ENCODE peak calls at places on chromosomes 16 and 17, in ten cellular contexts. One of them, this sample, is unnamed.

GRCh38 chr17:76506408-76507328 is 5.4 kb upstream of the RHBDF2 start:
- DNase-seq in breast epithelium: peak
- DNase-seq in psoas muscle: peak
- DNase-seq in hepatocyte: peak
- DNase-seq in dorsolateral prefrontal cortex: peak
- DNase-seq in A549: peak
- DNase-seq in astrocyte: no peak
- DNase-seq in IMR-90: peak
- DNase-seq in fibroblast of lung: peak
- DNase-seq in neural progenitor cell: peak
- DNase-seq in this sample: peak

GRCh38 chr16:3118204-3118790 is 5.9 kb downstream of the ZNF205 start:
- DNase-seq in breast epithelium: no peak
- DNase-seq in psoas muscle: no peak
- DNase-seq in hepatocyte: no peak
- DNase-seq in dorsolateral prefrontal cortex: no peak
- DNase-seq in A549: no peak
- DNase-seq in astrocyte: no peak
- DNase-seq in IMR-90: no peak
- DNase-seq in fibroblast of lung: no peak
- DNase-seq in neural progenitor cell: no peak
- DNase-seq in this sample: no peak

GRCh38 chr17:17900615-17901520 is 64.1 kb upstream of the SREBF1 start:
- DNase-seq in breast epithelium: peak
- DNase-seq in psoas muscle: peak
- DNase-seq in hepatocyte: peak
- DNase-seq in dorsolateral prefrontal cortex: peak
- DNase-seq in A549: peak
- DNase-seq in astrocyte: peak
- DNase-seq in IMR-90: peak
- DNase-seq in fibroblast of lung: peak
- DNase-seq in neural progenitor cell: no peak
- DNase-seq in this sample: peak

GRCh38 chr17:69056179-69056823 is 4.4 kb downstream of the ABCA9 start:
- DNase-seq in breast epithelium: no peak
- DNase-seq in psoas muscle: no peak
- DNase-seq in hepatocyte: no peak
- DNase-seq in dorsolateral prefrontal cortex: no peak
- DNase-seq in A549: no peak
- DNase-seq in astrocyte: no peak
- DNase-seq in IMR-90: no peak
- DNase-seq in fibroblast of lung: no peak
- DNase-seq in neural progenitor cell: no peak
- DNase-seq in this sample: no peak

GRCh38 chr17:66786101-66786500 is 48.8 kb upstream of the CACNG5 start:
- DNase-seq in breast epithelium: no peak
- DNase-seq in psoas muscle: no peak
- DNase-seq in hepatocyte: no peak
- DNase-seq in dorsolateral prefrontal cortex: no peak
- DNase-seq in A549: no peak
- DNase-seq in astrocyte: no peak
- DNase-seq in IMR-90: no peak
- DNase-seq in fibroblast of lung: no peak
- DNase-seq in neural progenitor cell: no peak
- DNase-seq in this sample: no peak

GRCh38 chr16:55672471-55672870 is 16.7 kb downstream of the SLC6A2 start:
- DNase-seq in breast epithelium: no peak
- DNase-seq in psoas muscle: peak
- DNase-seq in hepatocyte: no peak
- DNase-seq in dorsolateral prefrontal cortex: no peak
- DNase-seq in A549: no peak
- DNase-seq in astrocyte: no peak
- DNase-seq in IMR-90: no peak
- DNase-seq in fibroblast of lung: no peak
- DNase-seq in neural progenitor cell: no peak
- DNase-seq in this sample: no peak

GRCh38 chr17:75689441-75689873 is 22.3 kb downstream of the SAP30BP start:
- DNase-seq in breast epithelium: no peak
- DNase-seq in psoas muscle: no peak
- DNase-seq in hepatocyte: no peak
- DNase-seq in dorsolateral prefrontal cortex: no peak
- DNase-seq in A549: no peak
- DNase-seq in astrocyte: no peak
- DNase-seq in IMR-90: no peak
- DNase-seq in fibroblast of lung: no peak
- DNase-seq in neural progenitor cell: no peak
- DNase-seq in this sample: peak

GRCh38 chr17:82097187-82097918 is 683 bp downstream of the FASN start:
- DNase-seq in breast epithelium: no peak
- DNase-seq in psoas muscle: peak
- DNase-seq in hepatocyte: peak
- DNase-seq in dorsolateral prefrontal cortex: no peak
- DNase-seq in A549: peak
- DNase-seq in astrocyte: peak
- DNase-seq in IMR-90: peak
- DNase-seq in fibroblast of lung: peak
- DNase-seq in neural progenitor cell: peak
- DNase-seq in this sample: no peak

GRCh38 chr16:29926675-29927522 is 873 bp upstream of the KCTD13 start:
- DNase-seq in breast epithelium: peak
- DNase-seq in psoas muscle: no peak
- DNase-seq in hepatocyte: peak
- DNase-seq in dorsolateral prefrontal cortex: peak
- DNase-seq in A549: peak
- DNase-seq in astrocyte: no peak
- DNase-seq in IMR-90: peak
- DNase-seq in fibroblast of lung: peak
- DNase-seq in neural progenitor cell: no peak
- DNase-seq in this sample: peak

GRCh38 chr17:45371414-45372324 is 54.8 kb upstream of the MAP3K14 start:
- DNase-seq in breast epithelium: peak
- DNase-seq in psoas muscle: peak
- DNase-seq in hepatocyte: peak
- DNase-seq in dorsolateral prefrontal cortex: peak
- DNase-seq in A549: peak
- DNase-seq in astrocyte: peak
- DNase-seq in IMR-90: peak
- DNase-seq in fibroblast of lung: peak
- DNase-seq in neural progenitor cell: peak
- DNase-seq in this sample: peak
- TF ChIP-seq CTCF in breast epithelium: no peak
- TF ChIP-seq CTCF in psoas muscle: no peak
- TF ChIP-seq CTCF in hepatocyte: no peak
- TF ChIP-seq CTCF in dorsolateral prefrontal cortex: no peak
- TF ChIP-seq CTCF in A549: no peak
- TF ChIP-seq CTCF in astrocyte: no peak
- TF ChIP-seq CTCF in IMR-90: no peak
- TF ChIP-seq CTCF in fibroblast of lung: peak
- TF ChIP-seq CTCF in neural progenitor cell: no peak
- TF ChIP-seq CTCF in this sample: no peak

GRCh38 chr16:87806608-87807546 is 41.1 kb upstream of the KLHDC4 start:
- DNase-seq in breast epithelium: no peak
- DNase-seq in psoas muscle: no peak
- DNase-seq in hepatocyte: peak
- DNase-seq in dorsolateral prefrontal cortex: peak
- DNase-seq in A549: peak
- DNase-seq in astrocyte: peak
- DNase-seq in IMR-90: peak
- DNase-seq in fibroblast of lung: peak
- DNase-seq in neural progenitor cell: no peak
- DNase-seq in this sample: peak
- H3K27ac ChIP-seq in breast epithelium: peak
- H3K27ac ChIP-seq in psoas muscle: no peak
- H3K27ac ChIP-seq in hepatocyte: peak
- H3K27ac ChIP-seq in dorsolateral prefrontal cortex: peak
- H3K27ac ChIP-seq in A549: peak
- H3K27ac ChIP-seq in astrocyte: peak
- H3K27ac ChIP-seq in IMR-90: peak
- H3K27ac ChIP-seq in fibroblast of lung: peak
- H3K27ac ChIP-seq in neural progenitor cell: no peak
- H3K27ac ChIP-seq in this sample: peak

GRCh38 chr17:63998721-63999679 is 849 bp downstream of the PRR29 start:
- DNase-seq in breast epithelium: peak
- DNase-seq in psoas muscle: no peak
- DNase-seq in hepatocyte: no peak
- DNase-seq in dorsolateral prefrontal cortex: no peak
- DNase-seq in A549: no peak
- DNase-seq in astrocyte: no peak
- DNase-seq in IMR-90: no peak
- DNase-seq in fibroblast of lung: no peak
- DNase-seq in neural progenitor cell: peak
- DNase-seq in this sample: no peak

GRCh38 chr17:64001763-64002529 is 3.8 kb downstream of the PRR29 start:
- DNase-seq in breast epithelium: peak
- DNase-seq in psoas muscle: peak
- DNase-seq in hepatocyte: no peak
- DNase-seq in dorsolateral prefrontal cortex: no peak
- DNase-seq in A549: no peak
- DNase-seq in astrocyte: no peak
- DNase-seq in IMR-90: peak
- DNase-seq in fibroblast of lung: no peak
- DNase-seq in neural progenitor cell: peak
- DNase-seq in this sample: no peak

GRCh38 chr17:63999680-64000531 is 1.8 kb downstream of the PRR29 start:
- DNase-seq in breast epithelium: peak
- DNase-seq in psoas muscle: no peak
- DNase-seq in hepatocyte: no peak
- DNase-seq in dorsolateral prefrontal cortex: no peak
- DNase-seq in A549: no peak
- DNase-seq in astrocyte: no peak
- DNase-seq in IMR-90: no peak
- DNase-seq in fibroblast of lung: no peak
- DNase-seq in neural progenitor cell: peak
- DNase-seq in this sample: no peak

GRCh38 chr17:64002658-64003525 is 4.7 kb downstream of the PRR29 start:
- DNase-seq in breast epithelium: peak
- DNase-seq in psoas muscle: no peak
- DNase-seq in hepatocyte: no peak
- DNase-seq in dorsolateral prefrontal cortex: no peak
- DNase-seq in A549: no peak
- DNase-seq in astrocyte: no peak
- DNase-seq in IMR-90: no peak
- DNase-seq in fibroblast of lung: no peak
- DNase-seq in neural progenitor cell: peak
- DNase-seq in this sample: no peak

GRCh38 chr17:64001091-64001579 is 3.0 kb downstream of the PRR29 start:
- DNase-seq in breast epithelium: peak
- DNase-seq in psoas muscle: no peak
- DNase-seq in hepatocyte: no peak
- DNase-seq in dorsolateral prefrontal cortex: no peak
- DNase-seq in A549: no peak
- DNase-seq in astrocyte: no peak
- DNase-seq in IMR-90: no peak
- DNase-seq in fibroblast of lung: no peak
- DNase-seq in neural progenitor cell: peak
- DNase-seq in this sample: no peak
- TF ChIP-seq CTCF in breast epithelium: no peak
- TF ChIP-seq CTCF in psoas muscle: no peak
- TF ChIP-seq CTCF in hepatocyte: no peak
- TF ChIP-seq CTCF in dorsolateral prefrontal cortex: no peak
- TF ChIP-seq CTCF in A549: no peak
- TF ChIP-seq CTCF in astrocyte: no peak
- TF ChIP-seq CTCF in IMR-90: no peak
- TF ChIP-seq CTCF in fibroblast of lung: no peak
- TF ChIP-seq CTCF in neural progenitor cell: no peak
- TF ChIP-seq CTCF in this sample: no peak

GRCh38 chr16:27761816-27762215 is 211.9 kb downstream of the KATNIP start:
- DNase-seq in breast epithelium: no peak
- DNase-seq in psoas muscle: no peak
- DNase-seq in hepatocyte: no peak
- DNase-seq in dorsolateral prefrontal cortex: no peak
- DNase-seq in A549: no peak
- DNase-seq in astrocyte: no peak
- DNase-seq in IMR-90: no peak
- DNase-seq in fibroblast of lung: no peak
- DNase-seq in neural progenitor cell: no peak
- DNase-seq in this sample: no peak

GRCh38 chr16:27758544-27758943 is 208.6 kb downstream of the KATNIP start:
- DNase-seq in breast epithelium: no peak
- DNase-seq in psoas muscle: no peak
- DNase-seq in hepatocyte: no peak
- DNase-seq in dorsolateral prefrontal cortex: no peak
- DNase-seq in A549: no peak
- DNase-seq in astrocyte: no peak
- DNase-seq in IMR-90: no peak
- DNase-seq in fibroblast of lung: no peak
- DNase-seq in neural progenitor cell: no peak
- DNase-seq in this sample: no peak

GRCh38 chr16:27759301-27759871 is 209.4 kb downstream of the KATNIP start:
- DNase-seq in breast epithelium: no peak
- DNase-seq in psoas muscle: no peak
- DNase-seq in hepatocyte: no peak
- DNase-seq in dorsolateral prefrontal cortex: no peak
- DNase-seq in A549: no peak
- DNase-seq in astrocyte: peak
- DNase-seq in IMR-90: peak
- DNase-seq in fibroblast of lung: peak
- DNase-seq in neural progenitor cell: no peak
- DNase-seq in this sample: peak

GRCh38 chr16:27760845-27761176 is 210.9 kb downstream of the KATNIP start:
- DNase-seq in breast epithelium: no peak
- DNase-seq in psoas muscle: no peak
- DNase-seq in hepatocyte: no peak
- DNase-seq in dorsolateral prefrontal cortex: no peak
- DNase-seq in A549: no peak
- DNase-seq in astrocyte: no peak
- DNase-seq in IMR-90: no peak
- DNase-seq in fibroblast of lung: no peak
- DNase-seq in neural progenitor cell: no peak
- DNase-seq in this sample: no peak

DNA sequence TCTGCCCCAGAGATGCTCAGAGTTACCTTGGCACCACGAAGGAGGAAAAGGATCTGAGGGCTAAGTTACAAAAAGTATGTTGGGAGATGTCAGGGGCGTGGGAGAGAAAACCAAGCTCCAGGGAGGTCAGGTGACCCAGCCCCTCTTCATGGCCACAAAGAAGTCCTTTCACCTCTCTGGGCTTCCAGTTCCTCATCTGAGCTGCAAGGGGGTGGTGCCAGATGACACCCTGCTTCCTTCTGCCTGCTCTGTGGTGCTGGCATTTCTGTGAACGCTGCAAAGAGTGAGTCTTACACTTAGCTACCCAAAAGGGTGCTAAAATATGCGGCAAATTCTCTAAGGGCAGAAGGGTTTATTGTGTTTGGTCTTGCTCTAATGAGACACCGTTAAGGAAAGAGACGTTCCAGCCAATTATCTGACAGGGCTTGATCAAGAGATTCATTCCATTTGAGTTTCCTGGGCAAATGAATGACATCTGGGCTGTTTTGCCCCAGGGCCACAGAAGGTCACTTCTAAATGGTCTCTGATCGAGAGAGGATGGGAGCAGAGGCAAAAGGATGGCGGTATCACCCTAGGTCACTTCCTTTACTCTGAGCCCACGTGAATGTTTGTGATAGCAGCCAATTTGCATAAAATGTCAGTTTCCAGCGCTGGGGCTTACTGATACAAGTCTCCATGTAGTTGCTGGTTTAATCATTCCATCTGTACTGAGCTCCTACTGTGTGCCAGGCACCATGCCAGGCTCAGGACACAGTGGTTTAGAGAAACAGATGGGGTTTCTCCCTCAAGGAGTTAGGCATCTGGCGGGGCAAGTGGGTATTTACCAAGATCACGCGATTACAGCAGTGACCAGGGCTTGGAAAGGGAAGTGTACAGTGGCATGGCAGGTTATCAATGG is 210.3 kb downstream of the KATNIP start:
- DNase-seq in breast epithelium: no peak
- DNase-seq in psoas muscle: no peak
- DNase-seq in hepatocyte: no peak
- DNase-seq in dorsolateral prefrontal cortex: no peak
- DNase-seq in A549: no peak
- DNase-seq in astrocyte: no peak
- DNase-seq in IMR-90: no peak
- DNase-seq in fibroblast of lung: no peak
- DNase-seq in neural progenitor cell: no peak
- DNase-seq in this sample: no peak
- H3K27ac ChIP-seq in breast epithelium: no peak
- H3K27ac ChIP-seq in psoas muscle: no peak
- H3K27ac ChIP-seq in hepatocyte: no peak
- H3K27ac ChIP-seq in dorsolateral prefrontal cortex: peak
- H3K27ac ChIP-seq in A549: no peak
- H3K27ac ChIP-seq in astrocyte: peak
- H3K27ac ChIP-seq in IMR-90: no peak
- H3K27ac ChIP-seq in fibroblast of lung: no peak
- H3K27ac ChIP-seq in neural progenitor cell: no peak
- H3K27ac ChIP-seq in this sample: no peak